ENCODE peak calls at places on chromosomes 4 and X, in ten cellular contexts. B, H, D, G, S, R, N, Q, V and E are unnamed samples. For H3K9me3 and H3K27me3, the result is how much of the 10 kb centered on the place peaks cover.

GRCh38 chr4:159272341-159273125 is 169.7 kb downstream of the RAPGEF2 start:
- DNase-seq in B (no peak), H (no peak), D (no peak), G (no peak), S (no peak), R (no peak), N (no peak), Q (no peak), V (no peak), E (no peak)

GRCh38 chr4:47837582-47838294 is at the start of gene CORIN:
- DNase-seq in B (peak), H (no peak), D (no peak), G (no peak), S (no peak), R (no peak), N (peak), Q (no peak), V (peak), E (no peak)

GRCh38 chrX:1138476-1138875 is 74.0 kb downstream of the CRLF2 start:
- DNase-seq in B (peak), H (no peak), D (no peak), G (no peak), S (no peak), R (no peak), N (no peak), Q (no peak), V (peak), E (no peak)

GRCh38 chr4:125353131-125353530 is 38.4 kb downstream of the FAT4 start:
- DNase-seq in B (no peak), H (no peak), D (no peak), G (no peak), S (no peak), R (no peak), N (no peak), Q (no peak), V (no peak), E (no peak)

GRCh38 chr4:117134386-117134785 is 49.0 kb upstream of the TRAM1L1 start:
- DNase-seq in B (peak), H (no peak), D (no peak), G (no peak), S (peak), R (no peak), N (peak), Q (no peak), V (peak), E (no peak)

GRCh38 chr4:133156096-133156495 is 7.0 kb downstream of the PCDH10 start:
- DNase-seq in B (no peak), H (no peak), D (no peak), G (no peak), S (no peak), R (no peak), N (no peak), Q (no peak), V (peak), E (no peak)

GRCh38 chrX:9611436-9612145 is 146.7 kb downstream of the TBL1X start:
- DNase-seq in B (no peak), H (no peak), D (no peak), G (no peak), S (no peak), R (no peak), N (no peak), Q (no peak), V (no peak), E (no peak)

GRCh38 chrX:37755073-37755472 is 24.8 kb upstream of the CYBB start:
- DNase-seq in B (no peak), H (no peak), D (no peak), G (no peak), S (no peak), R (no peak), N (peak), Q (no peak), V (no peak), E (no peak)

GRCh38 chr4:81214518-81215218 is 354 bp downstream of the PRKG2 start:
- DNase-seq in B (peak), H (no peak), D (peak), G (no peak), S (no peak), R (no peak), N (no peak), Q (no peak), V (peak), E (no peak)

GRCh38 chr4:123398151-123398802 is 1.7 kb downstream of the SPRY1 start:
- DNase-seq in B (peak), H (no peak), D (peak), G (peak), S (peak), R (peak), N (no peak), Q (peak), V (peak), E (no peak)

GRCh38 chr4:145167884-145168283 is 12.5 kb downstream of the OTUD4 start:
- DNase-seq in B (no peak), H (no peak), D (no peak), G (no peak), S (no peak), R (no peak), N (no peak), Q (no peak), V (no peak), E (no peak)

GRCh38 chr4:145871209-145871608 is 67.4 kb downstream of the ZNF827 start:
- DNase-seq in B (no peak), H (no peak), D (no peak), G (no peak), S (no peak), R (no peak), N (no peak), Q (no peak), V (no peak), E (no peak)

GRCh38 chrX:115592997-115593734 is 32.2 kb downstream of the PLS3 start:
- DNase-seq in B (no peak), H (no peak), D (no peak), G (no peak), S (no peak), R (no peak), N (no peak), Q (no peak), V (no peak), E (no peak)

GRCh38 chrX:101595739-101596419 is 21.9 kb downstream of the ARMCX6 start:
- DNase-seq in B (peak), H (no peak), D (peak), G (no peak), S (peak), R (no peak), N (peak), Q (no peak), V (peak), E (no peak)

GRCh38 chr4:41633321-41633720 is 95.4 kb downstream of the LIMCH1 start:
- DNase-seq in B (no peak), H (no peak), D (no peak), G (no peak), S (no peak), R (no peak), N (no peak), Q (no peak), V (no peak), E (no peak)

GRCh38 chrX:17750436-17750835 is 13.1 kb downstream of the SCML1 start:
- DNase-seq in B (no peak), H (no peak), D (no peak), G (no peak), S (no peak), R (no peak), N (no peak), Q (no peak), V (no peak), E (no peak)

GRCh38 chr4:145957307-145957706 is 18.7 kb upstream of the ZNF827 start:
- DNase-seq in B (no peak), H (no peak), D (no peak), G (no peak), S (no peak), R (no peak), N (no peak), Q (no peak), V (no peak), E (no peak)

GRCh38 chrX:111124418-111124817 is 28.4 kb downstream of the PAK3 start:
- DNase-seq in B (no peak), H (no peak), D (no peak), G (no peak), S (no peak), R (no peak), N (no peak), Q (no peak), V (no peak), E (no peak)

GRCh38 chr4:55347610-55348228 is 1.7 kb downstream of the SRD5A3 start:
- DNase-seq in B (no peak), H (no peak), D (peak), G (no peak), S (no peak), R (no peak), N (peak), Q (no peak), V (no peak), E (no peak)

GRCh38 chrX:45022144-45022543 is 149.2 kb downstream of the KDM6A start:
- DNase-seq in B (no peak), H (no peak), D (no peak), G (no peak), S (no peak), R (no peak), N (no peak), Q (no peak), V (no peak), E (no peak)

GRCh38 chr4:98314791-98315565 is 53.8 kb downstream of the RAP1GDS1 start:
- DNase-seq in B (no peak), H (no peak), D (no peak), G (no peak), S (no peak), R (no peak), N (no peak), Q (no peak), V (no peak), E (no peak)

GRCh38 chr4:170374770-170375169 is 285.0 kb upstream of the AADAT start:
- DNase-seq in B (peak), H (no peak), D (no peak), G (no peak), S (peak), R (no peak), N (peak), Q (no peak), V (peak), E (no peak)

GRCh38 chr4:8308144-8308543 is 38.6 kb downstream of the HTRA3 start:
- DNase-seq in B (no peak), H (no peak), D (no peak), G (no peak), S (no peak), R (no peak), N (no peak), Q (peak), V (peak), E (no peak)

GRCh38 chr4:112633477-112634235 is 3.1 kb downstream of the ZGRF1 start:
- DNase-seq in B (no peak), H (no peak), D (no peak), G (no peak), S (no peak), R (no peak), N (peak), Q (no peak), V (no peak), E (no peak)

GRCh38 chrX:136369377-136369776 is 68.6 kb downstream of the ADGRG4 start:
- DNase-seq in B (no peak), H (no peak), D (no peak), G (no peak), S (no peak), R (no peak), N (no peak), Q (no peak), V (no peak), E (no peak)

GRCh38 chr4:73692284-73692683 is 48.1 kb upstream of the CXCL8 start:
- DNase-seq in B (no peak), H (no peak), D (no peak), G (no peak), S (no peak), R (no peak), N (no peak), Q (no peak), V (no peak), E (no peak)

GRCh38 chrX:49842603-49843002 is 13.5 kb downstream of the PAGE4 start:
- DNase-seq in B (no peak), H (no peak), D (no peak), G (no peak), S (no peak), R (no peak), N (no peak), Q (no peak), V (no peak), E (no peak)

GRCh38 chr4:76894537-76894936 is 3.4 kb downstream of the SOWAHB start:
- DNase-seq in B (no peak), H (no peak), D (no peak), G (no peak), S (no peak), R (no peak), N (no peak), Q (no peak), V (no peak), E (no peak)

GRCh38 chr4:38069271-38069760 is 109.1 kb downstream of the PTTG2 start:
- DNase-seq in B (peak), H (no peak), D (peak), G (peak), S (no peak), R (no peak), N (peak), Q (peak), V (peak), E (no peak)

GRCh38 chr4:168724960-168725359 is 228.1 kb downstream of the PALLD start:
- DNase-seq in B (no peak), H (no peak), D (no peak), G (no peak), S (no peak), R (no peak), N (no peak), Q (no peak), V (no peak), E (no peak)

GRCh38 chrX:2383144-2383543 is 117.6 kb downstream of the DHRSX start:
- DNase-seq in B (no peak), H (no peak), D (no peak), G (no peak), S (no peak), R (no peak), N (no peak), Q (no peak), V (no peak), E (no peak)
- H3K9me3 ChIP-seq in B (under half), H (under half), D (under half), G (under half), S (under half), R (under half), N (under half), Q (under half), V (under half), E (under half)

GRCh38 chrX:69028006-69028760 is 137.1 kb downstream of the PJA1 start:
- DNase-seq in B (no peak), H (no peak), D (peak), G (no peak), S (no peak), R (no peak), N (peak), Q (no peak), V (peak), E (no peak)

GRCh38 chrX:69029696-69030245 is 135.5 kb downstream of the PJA1 start:
- DNase-seq in B (no peak), H (no peak), D (peak), G (no peak), S (no peak), R (no peak), N (no peak), Q (no peak), V (peak), E (no peak)

GRCh38 chrX:69028761-69029120 is 136.5 kb downstream of the PJA1 start:
- DNase-seq in B (no peak), H (no peak), D (peak), G (no peak), S (no peak), R (no peak), N (no peak), Q (no peak), V (peak), E (no peak)

GRCh38 chrX:69025802-69026301 is 139.4 kb downstream of the PJA1 start:
- DNase-seq in B (no peak), H (no peak), D (peak), G (no peak), S (no peak), R (no peak), N (no peak), Q (no peak), V (peak), E (no peak)

DNA sequence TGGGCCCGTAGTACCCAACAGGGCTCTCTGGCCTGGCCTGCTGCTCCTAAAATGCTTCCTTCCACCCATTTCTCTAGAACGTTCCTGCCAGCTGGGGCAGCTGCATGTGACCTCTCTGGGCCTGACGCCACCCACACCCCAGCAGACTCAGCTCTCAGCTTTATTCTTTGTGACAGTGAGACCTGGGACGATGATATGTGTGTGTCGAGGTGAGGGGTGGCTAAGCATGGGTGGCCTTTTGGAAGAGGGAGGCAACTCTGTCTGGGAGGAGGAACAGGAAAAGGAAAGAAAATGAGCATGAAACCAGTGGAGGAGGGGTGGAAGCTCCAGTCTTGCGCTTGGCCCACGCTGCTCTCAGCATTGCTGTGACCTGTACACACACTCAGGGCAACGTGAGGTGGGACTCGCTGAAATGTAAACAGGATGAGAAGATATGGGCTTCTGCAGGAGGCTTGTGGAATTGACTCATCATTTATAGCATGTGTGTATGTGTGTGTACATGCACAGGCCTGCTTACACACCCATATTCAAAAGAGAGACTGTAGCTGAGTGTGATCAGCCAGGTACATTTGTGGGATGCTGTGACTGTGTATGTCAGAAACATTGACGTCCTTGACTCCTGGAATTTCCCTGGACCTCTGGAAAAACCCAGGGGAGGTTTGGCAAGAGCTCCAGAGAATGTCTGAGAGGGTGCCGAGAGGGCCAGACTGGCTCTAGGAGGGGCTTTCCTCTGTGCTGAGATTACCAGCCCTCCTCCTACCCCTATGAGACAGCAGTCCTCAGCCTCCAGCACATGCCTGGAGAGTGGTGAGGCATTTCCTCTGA is 137.9 kb downstream of the PJA1 start:
- DNase-seq in B (no peak), H (no peak), D (peak), G (peak), S (no peak), R (no peak), N (no peak), Q (peak), V (peak), E (no peak)
- H3K27me3 ChIP-seq in B (under half), H (under half), D (under half), G (under half), S (under half), R (under half), N (under half), Q (under half), V (under half), E (under half)

GRCh38 chrX:47918274-47918673 is 81.6 kb downstream of the ZNF81 start:
- DNase-seq in B (no peak), H (no peak), D (no peak), G (no peak), S (no peak), R (no peak), N (no peak), Q (no peak), V (no peak), E (no peak)

GRCh38 chrX:47915886-47916493 is 79.3 kb downstream of the ZNF81 start:
- DNase-seq in B (no peak), H (no peak), D (no peak), G (no peak), S (no peak), R (no peak), N (no peak), Q (no peak), V (no peak), E (no peak)
- H3K9me3 ChIP-seq in B (under half), H (half or more), D (under half), G (half or more), S (half or more), R (under half), N (under half), Q (under half), V (under half), E (under half)

GRCh38 chrX:54294306-54294705 is 63.5 kb downstream of the WNK3 start:
- DNase-seq in B (no peak), H (no peak), D (no peak), G (no peak), S (no peak), R (no peak), N (no peak), Q (no peak), V (no peak), E (no peak)
- H3K27me3 ChIP-seq in B (under half), H (under half), D (under half), G (under half), S (under half), R (under half), N (under half), Q (under half), V (under half), E (under half)

GRCh38 chr4:24963277-24963676 is 50.4 kb upstream of the CCDC149 start:
- DNase-seq in B (peak), H (no peak), D (no peak), G (no peak), S (no peak), R (no peak), N (no peak), Q (no peak), V (peak), E (no peak)
- H3K9me3 ChIP-seq in B (under half), H (under half), D (under half), G (under half), S (under half), R (under half), N (under half), Q (under half), V (under half), E (under half)

GRCh38 chr4:106929248-106929647 is 106.9 kb downstream of the DKK2 start:
- DNase-seq in B (no peak), H (no peak), D (no peak), G (no peak), S (no peak), R (no peak), N (no peak), Q (no peak), V (no peak), E (no peak)
- H3K27me3 ChIP-seq in B (under half), H (under half), D (under half), G (under half), S (under half), R (under half), N (under half), Q (under half), V (under half), E (under half)

GRCh38 chrX:70038515-70038914 is 11.2 kb downstream of the AWAT2 start:
- DNase-seq in B (no peak), H (no peak), D (no peak), G (peak), S (no peak), R (no peak), N (no peak), Q (no peak), V (no peak), E (no peak)
- H3K9me3 ChIP-seq in B (half or more), H (under half), D (under half), G (under half), S (under half), R (under half), N (under half), Q (under half), V (under half), E (under half)

DNA sequence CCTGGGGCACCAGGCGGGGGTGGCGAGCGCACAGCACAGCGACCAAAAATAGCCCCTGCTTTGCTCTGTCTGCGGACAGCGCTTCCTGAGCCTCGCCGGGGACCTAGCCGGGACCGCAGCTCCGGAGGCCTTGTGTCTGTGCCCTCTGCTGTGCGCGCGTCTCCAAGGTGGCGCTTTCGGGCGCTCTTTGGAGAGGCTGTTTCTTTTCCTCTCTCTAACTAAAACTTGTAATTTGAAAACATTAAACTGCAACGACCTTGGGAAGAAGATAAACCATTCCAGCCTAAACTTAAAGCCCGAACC is 3.4 kb downstream of the ARX start:
- DNase-seq in B (peak), H (no peak), D (no peak), G (no peak), S (no peak), R (no peak), N (no peak), Q (no peak), V (peak), E (no peak)
- H3K27me3 ChIP-seq in B (half or more), H (under half), D (under half), G (half or more), S (half or more), R (under half), N (under half), Q (under half), V (half or more), E (under half)

GRCh38 chr4:125085-125820 is 952 bp downstream of the ZNF718 start:
- DNase-seq in B (peak), H (peak), D (peak), G (peak), S (no peak), R (no peak), N (no peak), Q (peak), V (peak), E (no peak)
- H3K9me3 ChIP-seq in B (under half), H (under half), D (under half), G (half or more), S (under half), R (under half), N (under half), Q (under half), V (half or more), E (under half)